ENCODE peak calls at places on chromosomes 5 and 9, in nine cellular contexts. E is neural progenitor cell, X is transverse colon, S is esophagus squamous epithelium, M is HCT116, J is colonic mucosa, G is stomach, W is fibroblast of lung, T is Panc1. V is an unnamed sample. For H3K9me3, the result is how much of the 10 kb centered on the place peaks cover.

GRCh38 chr9:2800385-2801179 is 43.3 kb downstream of the PUM3 start:
- DNase-seq in J (no peak), E (peak), M (no peak), X (no peak), S (no peak), G (no peak), T (no peak), W (peak), V (no peak)

GRCh38 chr9:134251296-134251695 is 75.0 kb upstream of the RXRA start:
- DNase-seq in S (no peak), W (no peak), E (no peak), T (no peak), M (no peak), J (no peak), X (no peak), G (no peak), V (no peak)

GRCh38 chr5:30894811-30895210 is 298.7 kb upstream of the CDH6 start:
- DNase-seq in E (no peak), G (no peak), S (no peak), W (no peak), T (no peak), J (no peak), X (no peak), M (no peak), V (peak)

GRCh38 chr9:94952553-94953373 is 226.3 kb downstream of the AOPEP start:
- DNase-seq in X (no peak), T (no peak), M (no peak), G (no peak), E (no peak), J (no peak), S (no peak), W (no peak), V (no peak)

GRCh38 chr5:8756498-8757084 is 789.3 kb downstream of the SEMA5A start:
- DNase-seq in W (peak), M (no peak), T (peak), X (peak), E (peak), G (no peak), J (no peak), S (no peak), V (no peak)

GRCh38 chr5:121503111-121503840 is 348.4 kb upstream of the FTMT start:
- DNase-seq in E (peak), J (peak), S (no peak), X (peak), T (no peak), G (peak), W (peak), M (peak), V (no peak)

GRCh38 chr5:90899014-90899604 is 340.5 kb downstream of the ADGRV1 start:
- DNase-seq in E (no peak), G (no peak), M (no peak), T (no peak), X (no peak), S (no peak), W (no peak), J (peak), V (no peak)

GRCh38 chr5:98248949-98249348 is 524.5 kb upstream of the RGMB start:
- DNase-seq in S (no peak), G (no peak), M (no peak), E (no peak), J (no peak), T (no peak), W (peak), X (no peak), V (peak)

GRCh38 chr5:1332461-1333001 is 12.4 kb downstream of the CLPTM1L start:
- DNase-seq in W (no peak), M (no peak), S (no peak), E (no peak), X (no peak), T (no peak), J (no peak), G (peak), V (no peak)

GRCh38 chr5:73304381-73304780 is 131.4 kb downstream of the TMEM174 start:
- DNase-seq in J (no peak), M (no peak), T (no peak), G (no peak), E (no peak), X (no peak), W (no peak), S (no peak), V (no peak)

GRCh38 chr5:126525630-126526245 is 69.3 kb downstream of the ALDH7A1 start:
- DNase-seq in T (no peak), E (peak), M (peak), S (no peak), X (peak), W (peak), J (peak), G (peak), V (no peak)

GRCh38 chr5:115956957-115957356 is 5.3 kb upstream of the LVRN start:
- DNase-seq in G (no peak), E (no peak), W (no peak), S (no peak), X (no peak), J (no peak), M (no peak), T (no peak), V (no peak)

GRCh38 chr9:129395633-129396364 is 217.7 kb upstream of the IER5L start:
- DNase-seq in T (no peak), J (no peak), E (no peak), S (no peak), M (no peak), W (no peak), X (no peak), G (no peak), V (no peak)

GRCh38 chr5:32233696-32234447 is 59.8 kb upstream of the GOLPH3 start:
- DNase-seq in T (no peak), M (no peak), X (no peak), J (peak), G (peak), E (no peak), W (peak), S (no peak), V (no peak)

GRCh38 chr9:6664204-6664683 is 18.7 kb upstream of the GLDC start:
- DNase-seq in X (no peak), E (no peak), G (no peak), S (no peak), J (no peak), W (no peak), M (no peak), T (no peak), V (no peak)

GRCh38 chr5:56589486-56589870 is 225.9 kb upstream of the MAP3K1 start:
- DNase-seq in G (no peak), S (no peak), J (no peak), E (no peak), W (no peak), T (no peak), X (no peak), M (no peak), V (no peak)

GRCh38 chr5:56409331-56410190 is 176.4 kb upstream of the ANKRD55 start:
- DNase-seq in W (peak), E (no peak), X (no peak), J (no peak), T (no peak), M (no peak), S (no peak), G (peak), V (peak)

GRCh38 chr9:107586493-107586892 is 96.9 kb upstream of the KLF4 start:
- DNase-seq in T (no peak), J (no peak), E (no peak), S (no peak), M (no peak), X (no peak), G (peak), W (no peak), V (no peak)

GRCh38 chr9:131677445-131678180 is 62.3 kb downstream of the RAPGEF1 start:
- DNase-seq in S (no peak), E (peak), T (no peak), X (peak), W (peak), J (no peak), G (no peak), M (no peak), V (peak)

GRCh38 chr9:120820095-120820494 is 22.6 kb downstream of the PSMD5 start:
- DNase-seq in S (no peak), X (no peak), T (no peak), E (no peak), J (no peak), W (no peak), G (no peak), M (no peak), V (no peak)

GRCh38 chr9:27117489-27118135 is 8.6 kb downstream of the TEK start:
- DNase-seq in E (no peak), S (no peak), M (no peak), T (no peak), J (peak), X (peak), G (peak), W (peak), V (no peak)

GRCh38 chr5:129245489-129245888 is 150.9 kb downstream of the ISOC1 start:
- DNase-seq in W (peak), X (no peak), J (no peak), T (no peak), M (no peak), S (no peak), E (no peak), G (no peak), V (no peak)

GRCh38 chr9:4583001-4583400 is 79.1 kb upstream of the PLPP6 start:
- DNase-seq in G (no peak), M (no peak), W (no peak), S (no peak), J (no peak), X (no peak), T (no peak), E (no peak), V (no peak)

GRCh38 chr5:55821731-55822512 is 29.2 kb upstream of the IL31RA start:
- DNase-seq in W (peak), M (no peak), T (no peak), E (peak), S (no peak), J (no peak), X (no peak), G (peak), V (no peak)

GRCh38 chr5:109589983-109590382 is 99.7 kb upstream of the MAN2A1 start:
- DNase-seq in X (no peak), T (no peak), E (peak), J (no peak), S (no peak), W (no peak), M (no peak), G (no peak), V (no peak)

GRCh38 chr9:125261501-125262216 is at the start of gene GAPVD1:
- DNase-seq in W (peak), T (no peak), X (peak), J (peak), S (peak), G (peak), M (peak), E (peak), V (no peak)

GRCh38 chr5:14998494-14998893 is 126.9 kb upstream of the ANKH start:
- DNase-seq in W (no peak), X (no peak), T (no peak), M (no peak), S (no peak), G (no peak), E (no peak), J (no peak), V (no peak)

GRCh38 chr9:77848428-77848827 is 183.2 kb downstream of the GNAQ start:
- DNase-seq in S (no peak), X (no peak), T (no peak), J (no peak), M (no peak), W (no peak), E (peak), G (no peak), V (no peak)

GRCh38 chr5:24183941-24184340 is 460.8 kb downstream of the CDH10 start:
- DNase-seq in J (no peak), E (no peak), W (no peak), G (no peak), M (no peak), T (no peak), S (no peak), X (no peak), V (no peak)

GRCh38 chr9:135602789-135603481 is 36.4 kb downstream of the GLT6D1 start:
- DNase-seq in M (peak), W (peak), G (peak), S (no peak), X (peak), E (peak), J (peak), T (peak), V (no peak)

GRCh38 chr5:10581867-10582511 is 18.1 kb downstream of the ANKRD33B start:
- DNase-seq in M (no peak), J (no peak), E (no peak), G (no peak), X (no peak), W (peak), S (no peak), T (no peak), V (no peak)

GRCh38 chr5:60806591-60807243 is 37.4 kb downstream of the ELOVL7 start:
- DNase-seq in X (no peak), G (no peak), W (no peak), S (no peak), E (peak), J (no peak), T (no peak), M (no peak), V (no peak)

GRCh38 chr9:107919263-107919662 is 429.7 kb upstream of the KLF4 start:
- DNase-seq in E (no peak), M (no peak), X (no peak), W (no peak), T (no peak), S (no peak), J (no peak), G (no peak), V (no peak)

GRCh38 chr5:100505984-100506670 is 29.0 kb upstream of the FAM174A start:
- DNase-seq in M (peak), S (no peak), T (peak), J (no peak), X (no peak), E (no peak), G (no peak), W (peak), V (peak)

DNA sequence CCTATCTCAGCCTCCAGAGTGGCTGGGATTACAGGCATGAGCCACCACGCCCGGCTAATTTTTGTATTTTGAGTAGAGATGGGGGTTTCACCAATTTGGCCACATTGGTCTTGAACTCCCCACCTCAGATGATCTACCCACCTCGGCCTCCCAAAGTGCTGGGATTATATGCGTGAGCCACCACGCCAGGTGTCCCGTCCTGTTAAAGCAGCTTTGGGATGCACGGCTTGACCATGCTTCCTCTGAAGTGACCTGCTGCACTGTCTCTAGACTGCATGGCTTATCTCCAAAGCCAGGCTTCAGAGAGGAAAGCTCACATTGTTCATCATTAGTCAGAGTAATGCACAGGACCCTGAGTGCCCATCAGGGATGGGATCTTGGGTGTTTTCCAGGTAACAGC is 45.4 kb downstream of the SEMA4D start:
- DNase-seq in T (no peak), E (no peak), X (no peak), M (no peak), J (no peak), W (no peak), S (no peak), G (no peak), V (no peak)
- H3K27ac ChIP-seq in T (no peak), E (no peak), X (no peak), M (no peak), J (no peak), W (no peak), S (no peak), G (no peak), V (no peak)

DNA sequence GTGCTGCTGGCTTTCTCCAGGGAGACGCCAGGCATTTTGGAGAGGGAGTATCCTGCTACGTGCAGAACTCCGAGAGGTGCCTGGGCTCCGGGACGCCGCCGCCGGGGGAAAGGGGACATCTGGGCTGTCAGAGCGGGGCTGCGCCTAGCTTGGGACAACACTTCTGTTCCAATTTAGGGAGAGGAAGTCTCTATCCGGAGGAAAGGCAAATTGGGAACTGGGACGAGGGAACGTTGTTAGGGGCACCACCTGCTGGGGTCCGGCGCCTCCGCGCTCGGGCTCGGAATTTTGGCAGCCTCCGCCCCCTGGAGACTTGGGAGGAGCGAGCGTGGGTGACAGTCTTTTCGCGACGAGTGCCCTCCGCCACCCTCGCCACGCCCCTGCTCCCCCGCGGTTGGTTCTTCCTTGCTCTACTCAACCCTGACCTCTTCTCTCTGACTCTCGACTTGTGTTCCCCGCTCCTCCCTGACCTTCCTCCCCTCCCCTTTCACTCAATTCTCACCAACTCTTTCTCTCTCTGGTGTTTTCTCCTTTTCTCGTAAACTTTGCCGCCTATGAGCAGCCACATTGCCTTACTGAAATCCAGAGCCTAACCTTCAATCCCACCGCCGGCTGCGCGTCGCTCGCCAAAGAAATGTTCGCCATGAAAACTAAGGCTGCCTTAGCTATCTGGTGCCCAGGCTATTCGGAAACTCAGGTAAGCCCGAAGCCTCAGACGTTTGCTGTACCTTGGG is 1.6 kb downstream of the TSLP start:
- DNase-seq in J (peak), G (peak), E (peak), T (no peak), S (no peak), M (peak), W (no peak), X (peak), V (no peak)
- TF ChIP-seq CTCF in J (no peak), G (no peak), E (no peak), T (no peak), S (no peak), M (no peak), W (peak), X (no peak), V (peak)

GRCh38 chr5:141303756-141304155 is at the start of gene SLC25A2:
- DNase-seq in X (no peak), T (no peak), G (no peak), J (no peak), S (no peak), E (no peak), W (no peak), M (no peak), V (no peak)
- H3K9me3 ChIP-seq in X (half or more), T (under half), G (half or more), J (under half), S (half or more), E (under half), W (under half), M (under half), V (under half)

DNA sequence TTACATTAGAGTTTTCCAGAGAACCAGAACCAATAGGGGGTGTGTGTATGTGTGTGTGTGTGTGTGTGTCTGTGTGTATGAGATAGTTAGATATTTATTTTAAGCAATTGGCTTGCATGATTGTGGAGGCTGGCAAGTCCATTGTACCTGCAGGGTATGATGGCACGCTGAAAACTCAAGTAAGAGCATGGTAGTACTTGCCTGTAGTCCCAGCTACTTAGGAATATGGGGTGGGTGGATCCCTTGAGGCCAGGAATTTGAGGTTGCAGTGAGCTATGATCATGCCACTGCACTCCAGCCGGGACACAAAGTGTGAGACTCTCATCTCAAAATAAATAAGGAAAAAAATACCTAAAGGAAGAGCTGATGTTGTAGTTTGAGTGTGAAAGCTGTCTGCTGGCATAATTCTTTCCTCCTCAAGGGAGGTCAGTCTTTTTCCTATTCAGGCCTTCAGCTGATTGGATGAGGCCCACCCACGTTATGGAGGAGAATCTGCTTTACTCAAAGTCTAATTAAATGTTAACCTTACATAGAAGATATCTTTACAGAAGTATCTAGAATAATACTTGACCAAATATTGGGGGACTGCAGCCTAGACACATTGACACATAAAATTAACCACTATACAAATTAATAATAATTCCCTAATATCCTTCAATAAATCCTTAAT is 107.6 kb downstream of the FGF1 start:
- DNase-seq in T (no peak), G (no peak), W (no peak), J (no peak), S (no peak), M (no peak), X (no peak), E (no peak), V (no peak)
- H3K27ac ChIP-seq in T (no peak), G (no peak), W (no peak), J (no peak), S (no peak), M (no peak), X (no peak), E (no peak), V (no peak)

DNA sequence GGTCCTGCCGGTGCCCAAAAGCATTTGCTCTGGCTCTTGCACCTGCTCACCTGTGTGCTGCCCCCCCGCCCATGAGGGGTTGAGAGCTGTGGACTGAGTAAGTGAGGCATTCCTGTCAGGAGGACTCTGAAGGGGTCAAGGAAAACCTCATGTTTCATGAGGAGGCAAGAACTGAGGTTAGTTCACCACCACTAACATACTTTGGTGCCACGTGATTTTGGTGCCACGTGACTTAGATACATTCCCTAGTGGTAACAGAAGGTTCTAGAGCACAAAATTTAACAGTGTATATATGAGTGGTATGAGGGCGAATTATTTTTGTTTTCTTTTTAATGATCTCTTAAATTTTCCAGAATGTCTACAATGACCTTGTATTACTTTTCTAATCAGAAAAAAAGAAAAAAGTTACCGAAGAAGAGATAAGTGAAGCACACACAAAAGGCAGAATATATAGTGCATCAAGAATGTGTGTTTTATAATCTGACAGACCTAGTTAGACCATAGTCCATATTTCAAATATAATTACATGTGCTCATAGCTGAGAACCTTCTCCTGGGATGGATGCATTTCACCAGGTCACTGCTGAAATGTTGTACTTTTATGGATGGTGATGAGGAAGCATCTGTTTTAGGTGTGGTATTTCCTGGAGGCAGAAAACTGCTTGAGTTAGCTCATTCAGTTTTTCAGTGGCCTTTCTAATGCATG is 6.5 kb upstream of the IL12B start:
- DNase-seq in W (no peak), G (no peak), X (no peak), J (no peak), S (no peak), E (no peak), M (no peak), T (no peak), V (no peak)
- TF ChIP-seq CTCF in W (no peak), G (no peak), X (no peak), J (no peak), S (no peak), E (no peak), M (no peak), T (no peak), V (no peak)

GRCh38 chr5:141373673-141374317 is at the start of gene PCDHGA6:
- DNase-seq in W (peak), J (no peak), G (no peak), E (no peak), S (no peak), X (no peak), M (no peak), T (no peak), V (no peak)

GRCh38 chr5:141369994-141370848 is at the start of gene PCDHGB3:
- DNase-seq in J (no peak), M (no peak), E (no peak), T (no peak), X (peak), S (no peak), G (no peak), W (peak), V (no peak)

GRCh38 chr5:141371572-141372475 is 1.8 kb downstream of the PCDHGB3 start:
- DNase-seq in X (no peak), W (no peak), J (no peak), G (no peak), S (no peak), T (no peak), E (no peak), M (no peak), V (no peak)

GRCh38 chr5:141374627-141375026 is 936 bp downstream of the PCDHGA6 start:
- DNase-seq in X (no peak), J (no peak), W (no peak), E (no peak), G (no peak), S (no peak), M (no peak), T (no peak), V (no peak)
- H3K9me3 ChIP-seq in X (under half), J (under half), W (under half), E (under half), G (half or more), S (half or more), M (under half), T (under half), V (half or more)